ENCODE peak calls at places on chromosomes 1 and 21, in seven cellular contexts. One of them, this sample, is unnamed.
A peak's percentile ranks its signal among the peaks of the same experiment; 100 is the strongest.

GRCh38 chr1:191695865-191696264 is 462.4 kb upstream of the RGS18 start:
- DNase-seq in Calu3: no peak
- DNase-seq in EH: no peak
- DNase-seq in GM12864: peak; percentile 13
- DNase-seq in fibroblast of lung: peak; percentile 34
- DNase-seq in Right ventricle myocardium inferior: no peak
- DNase-seq in anterior cingulate cortex: no peak
- DNase-seq in this sample: no peak

GRCh38 chr21:39300587-39300986 is 12.8 kb downstream of the BRWD1 start:
- DNase-seq in Calu3: no peak
- DNase-seq in EH: no peak
- DNase-seq in GM12864: no peak
- DNase-seq in fibroblast of lung: no peak
- DNase-seq in Right ventricle myocardium inferior: no peak
- DNase-seq in anterior cingulate cortex: no peak
- DNase-seq in this sample: no peak

GRCh38 chr1:1034438-1034759 is 14.5 kb downstream of the AGRN start:
- DNase-seq in Calu3: no peak
- DNase-seq in EH: no peak
- DNase-seq in GM12864: no peak
- DNase-seq in fibroblast of lung: no peak
- DNase-seq in Right ventricle myocardium inferior: no peak
- DNase-seq in anterior cingulate cortex: no peak
- DNase-seq in this sample: no peak

GRCh38 chr1:223557125-223557465 is 108.4 kb downstream of the CAPN8 start:
- DNase-seq in Calu3: no peak
- DNase-seq in EH: no peak
- DNase-seq in GM12864: no peak
- DNase-seq in fibroblast of lung: no peak
- DNase-seq in Right ventricle myocardium inferior: no peak
- DNase-seq in anterior cingulate cortex: no peak
- DNase-seq in this sample: no peak

GRCh38 chr21:41895643-41896493 is 16.7 kb upstream of the PRDM15 start:
- DNase-seq in Calu3: no peak
- DNase-seq in EH: no peak
- DNase-seq in GM12864: no peak
- DNase-seq in fibroblast of lung: peak; percentile 22
- DNase-seq in Right ventricle myocardium inferior: no peak
- DNase-seq in anterior cingulate cortex: no peak
- DNase-seq in this sample: no peak

GRCh38 chr21:31974454-31974985 is 101.7 kb downstream of the HUNK start:
- DNase-seq in Calu3: no peak
- DNase-seq in EH: no peak
- DNase-seq in GM12864: no peak
- DNase-seq in fibroblast of lung: no peak
- DNase-seq in Right ventricle myocardium inferior: no peak
- DNase-seq in anterior cingulate cortex: no peak
- DNase-seq in this sample: no peak

GRCh38 chr1:78359666-78360065 is 131.1 kb upstream of the PTGFR start:
- DNase-seq in Calu3: no peak
- DNase-seq in EH: no peak
- DNase-seq in GM12864: no peak
- DNase-seq in fibroblast of lung: peak; percentile 21
- DNase-seq in Right ventricle myocardium inferior: no peak
- DNase-seq in anterior cingulate cortex: no peak
- DNase-seq in this sample: no peak

GRCh38 chr1:247277211-247277610 is 21.3 kb downstream of the VN1R5 start:
- DNase-seq in Calu3: no peak
- DNase-seq in EH: no peak
- DNase-seq in GM12864: no peak
- DNase-seq in fibroblast of lung: no peak
- DNase-seq in Right ventricle myocardium inferior: no peak
- DNase-seq in anterior cingulate cortex: no peak
- DNase-seq in this sample: no peak

GRCh38 chr1:92968138-92969032 is 7.1 kb upstream of the DIPK1A start:
- DNase-seq in Calu3: peak; percentile 17
- DNase-seq in EH: peak; percentile 9
- DNase-seq in GM12864: no peak
- DNase-seq in fibroblast of lung: peak; percentile 9
- DNase-seq in Right ventricle myocardium inferior: no peak
- DNase-seq in anterior cingulate cortex: no peak
- DNase-seq in this sample: no peak

GRCh38 chr21:15031790-15032357 is 32.9 kb downstream of the NRIP1 start:
- DNase-seq in Calu3: no peak
- DNase-seq in EH: peak; percentile 62
- DNase-seq in GM12864: no peak
- DNase-seq in fibroblast of lung: no peak
- DNase-seq in Right ventricle myocardium inferior: no peak
- DNase-seq in anterior cingulate cortex: no peak
- DNase-seq in this sample: no peak

GRCh38 chr1:167797005-167797404 is 75.2 kb downstream of the MPZL1 start:
- DNase-seq in Calu3: peak; percentile 48
- DNase-seq in EH: peak; percentile 99
- DNase-seq in GM12864: no peak
- DNase-seq in fibroblast of lung: peak; percentile 99
- DNase-seq in Right ventricle myocardium inferior: peak; percentile 79
- DNase-seq in anterior cingulate cortex: peak; percentile 8
- DNase-seq in this sample: peak; percentile 88

GRCh38 chr1:185376840-185377635 is 60.0 kb upstream of the IVNS1ABP start:
- DNase-seq in Calu3: no peak
- DNase-seq in EH: peak; percentile 90
- DNase-seq in GM12864: no peak
- DNase-seq in fibroblast of lung: no peak
- DNase-seq in Right ventricle myocardium inferior: no peak
- DNase-seq in anterior cingulate cortex: no peak
- DNase-seq in this sample: no peak

GRCh38 chr1:165116732-165117131 is 239.8 kb downstream of the LMX1A start:
- DNase-seq in Calu3: peak; percentile 35
- DNase-seq in EH: peak; percentile 75
- DNase-seq in GM12864: no peak
- DNase-seq in fibroblast of lung: peak; percentile 22
- DNase-seq in Right ventricle myocardium inferior: no peak
- DNase-seq in anterior cingulate cortex: no peak
- DNase-seq in this sample: no peak

GRCh38 chr1:12495725-12496124 is 122.3 kb downstream of the DHRS3 start:
- DNase-seq in Calu3: no peak
- DNase-seq in EH: no peak
- DNase-seq in GM12864: no peak
- DNase-seq in fibroblast of lung: no peak
- DNase-seq in Right ventricle myocardium inferior: no peak
- DNase-seq in anterior cingulate cortex: no peak
- DNase-seq in this sample: no peak

GRCh38 chr1:9767964-9768668 is 55.6 kb downstream of the CLSTN1 start:
- DNase-seq in Calu3: no peak
- DNase-seq in EH: no peak
- DNase-seq in GM12864: no peak
- DNase-seq in fibroblast of lung: no peak
- DNase-seq in Right ventricle myocardium inferior: no peak
- DNase-seq in anterior cingulate cortex: no peak
- DNase-seq in this sample: no peak

GRCh38 chr21:18153063-18153462 is 91.6 kb upstream of the CHODL start:
- DNase-seq in Calu3: no peak
- DNase-seq in EH: no peak
- DNase-seq in GM12864: no peak
- DNase-seq in fibroblast of lung: no peak
- DNase-seq in Right ventricle myocardium inferior: no peak
- DNase-seq in anterior cingulate cortex: no peak
- DNase-seq in this sample: no peak

GRCh38 chr1:43908226-43908625 is 25.4 kb upstream of the ARTN start:
- DNase-seq in Calu3: no peak
- DNase-seq in EH: no peak
- DNase-seq in GM12864: no peak
- DNase-seq in fibroblast of lung: no peak
- DNase-seq in Right ventricle myocardium inferior: no peak
- DNase-seq in anterior cingulate cortex: no peak
- DNase-seq in this sample: no peak

GRCh38 chr1:240801445-240801844 is 189.5 kb upstream of the GREM2 start:
- DNase-seq in Calu3: no peak
- DNase-seq in EH: peak; percentile 79
- DNase-seq in GM12864: no peak
- DNase-seq in fibroblast of lung: peak; percentile 50
- DNase-seq in Right ventricle myocardium inferior: no peak
- DNase-seq in anterior cingulate cortex: no peak
- DNase-seq in this sample: no peak

GRCh38 chr1:214123061-214123784 is 135.4 kb downstream of the PROX1 start:
- DNase-seq in Calu3: peak; percentile 65
- DNase-seq in EH: peak; percentile 59
- DNase-seq in GM12864: peak; percentile 13
- DNase-seq in fibroblast of lung: peak; percentile 76
- DNase-seq in Right ventricle myocardium inferior: no peak
- DNase-seq in anterior cingulate cortex: peak; percentile 21
- DNase-seq in this sample: peak; percentile 71

GRCh38 chr1:169484683-169485426 is 889 bp downstream of the SLC19A2 start:
- DNase-seq in Calu3: peak; percentile 60
- DNase-seq in EH: peak; percentile 66
- DNase-seq in GM12864: no peak
- DNase-seq in fibroblast of lung: peak; percentile 82
- DNase-seq in Right ventricle myocardium inferior: peak; percentile 75
- DNase-seq in anterior cingulate cortex: no peak
- DNase-seq in this sample: no peak

GRCh38 chr1:27655151-27655929 is 16.7 kb downstream of the IFI6 start:
- DNase-seq in Calu3: no peak
- DNase-seq in EH: no peak
- DNase-seq in GM12864: no peak
- DNase-seq in fibroblast of lung: no peak
- DNase-seq in Right ventricle myocardium inferior: no peak
- DNase-seq in anterior cingulate cortex: no peak
- DNase-seq in this sample: no peak

GRCh38 chr1:156551866-156552265 is 20.5 kb downstream of the IQGAP3 start:
- DNase-seq in Calu3: peak; percentile 16
- DNase-seq in EH: peak; percentile 14
- DNase-seq in GM12864: no peak
- DNase-seq in fibroblast of lung: peak; percentile 27
- DNase-seq in Right ventricle myocardium inferior: no peak
- DNase-seq in anterior cingulate cortex: no peak
- DNase-seq in this sample: no peak

GRCh38 chr1:51270751-51271150 is 34.7 kb downstream of the RNF11 start:
- DNase-seq in Calu3: no peak
- DNase-seq in EH: no peak
- DNase-seq in GM12864: no peak
- DNase-seq in fibroblast of lung: no peak
- DNase-seq in Right ventricle myocardium inferior: no peak
- DNase-seq in anterior cingulate cortex: no peak
- DNase-seq in this sample: no peak

GRCh38 chr21:15935530-15935929 is 205.7 kb downstream of the USP25 start:
- DNase-seq in Calu3: no peak
- DNase-seq in EH: no peak
- DNase-seq in GM12864: no peak
- DNase-seq in fibroblast of lung: no peak
- DNase-seq in Right ventricle myocardium inferior: no peak
- DNase-seq in anterior cingulate cortex: no peak
- DNase-seq in this sample: no peak

GRCh38 chr1:63442141-63442475 is 74.7 kb downstream of the ALG6 start:
- DNase-seq in Calu3: no peak
- DNase-seq in EH: peak; percentile 60
- DNase-seq in GM12864: no peak
- DNase-seq in fibroblast of lung: peak; percentile 9
- DNase-seq in Right ventricle myocardium inferior: no peak
- DNase-seq in anterior cingulate cortex: no peak
- DNase-seq in this sample: no peak

GRCh38 chr1:67945733-67946374 is 104.6 kb downstream of the DIRAS3 start:
- DNase-seq in Calu3: no peak
- DNase-seq in EH: no peak
- DNase-seq in GM12864: no peak
- DNase-seq in fibroblast of lung: no peak
- DNase-seq in Right ventricle myocardium inferior: peak; percentile 68
- DNase-seq in anterior cingulate cortex: no peak
- DNase-seq in this sample: no peak

GRCh38 chr1:21494196-21494595 is 15.0 kb upstream of the ALPL start:
- DNase-seq in Calu3: no peak
- DNase-seq in EH: no peak
- DNase-seq in GM12864: no peak
- DNase-seq in fibroblast of lung: no peak
- DNase-seq in Right ventricle myocardium inferior: no peak
- DNase-seq in anterior cingulate cortex: no peak
- DNase-seq in this sample: no peak